ENCODE peak calls at places on chromosome 15, in six cellular contexts. One of them, this sample, is unnamed. For H3K4me1, the result is how much of the 10 kb centered on the place peaks cover.

GRCh38 chr15:78241017-78241416 is 6.7 kb upstream of the ACSBG1 start:
- DNase-seq in K562: peak
- DNase-seq in OCI-LY7: peak
- DNase-seq in uterus: peak
- DNase-seq in fibroblast of lung: peak
- DNase-seq in RWPE2: peak
- DNase-seq in this sample: peak

GRCh38 chr15:90230610-90231009 is 3.1 kb downstream of the CIB1 start:
- DNase-seq in K562: no peak
- DNase-seq in uterus: no peak
- DNase-seq in RWPE2: no peak
- DNase-seq in fibroblast of lung: no peak
- DNase-seq in OCI-LY7: no peak
- DNase-seq in this sample: no peak

GRCh38 chr15:36988947-36989346 is 111.4 kb downstream of the MEIS2 start:
- DNase-seq in OCI-LY7: no peak
- DNase-seq in uterus: no peak
- DNase-seq in RWPE2: no peak
- DNase-seq in K562: no peak
- DNase-seq in fibroblast of lung: peak
- DNase-seq in this sample: no peak

GRCh38 chr15:59283717-59284336 is 77.2 kb downstream of the LDHAL6B start:
- DNase-seq in K562: no peak
- DNase-seq in uterus: no peak
- DNase-seq in RWPE2: peak
- DNase-seq in fibroblast of lung: no peak
- DNase-seq in OCI-LY7: no peak
- DNase-seq in this sample: peak

GRCh38 chr15:61584410-61584809 is 355.3 kb upstream of the RORA start:
- DNase-seq in uterus: no peak
- DNase-seq in fibroblast of lung: no peak
- DNase-seq in OCI-LY7: no peak
- DNase-seq in RWPE2: no peak
- DNase-seq in K562: no peak
- DNase-seq in this sample: no peak

GRCh38 chr15:65732698-65733097 is 59.4 kb downstream of the DENND4A start:
- DNase-seq in OCI-LY7: no peak
- DNase-seq in K562: no peak
- DNase-seq in uterus: no peak
- DNase-seq in RWPE2: no peak
- DNase-seq in fibroblast of lung: no peak
- DNase-seq in this sample: no peak

GRCh38 chr15:62559049-62559733 is 394.1 kb upstream of the C2CD4B start:
- DNase-seq in RWPE2: no peak
- DNase-seq in uterus: peak
- DNase-seq in fibroblast of lung: peak
- DNase-seq in OCI-LY7: no peak
- DNase-seq in K562: no peak
- DNase-seq in this sample: no peak

GRCh38 chr15:78203346-78204225 is 30.8 kb downstream of the ACSBG1 start:
- DNase-seq in RWPE2: peak
- DNase-seq in fibroblast of lung: no peak
- DNase-seq in K562: no peak
- DNase-seq in uterus: no peak
- DNase-seq in OCI-LY7: no peak
- DNase-seq in this sample: no peak

GRCh38 chr15:88888719-88889118 is 6.6 kb downstream of the HAPLN3 start:
- DNase-seq in fibroblast of lung: no peak
- DNase-seq in uterus: no peak
- DNase-seq in OCI-LY7: no peak
- DNase-seq in K562: no peak
- DNase-seq in RWPE2: peak
- DNase-seq in this sample: no peak

GRCh38 chr15:87707076-87707475 is 549.5 kb downstream of the NTRK3 start:
- DNase-seq in K562: no peak
- DNase-seq in RWPE2: no peak
- DNase-seq in fibroblast of lung: no peak
- DNase-seq in OCI-LY7: no peak
- DNase-seq in uterus: no peak
- DNase-seq in this sample: no peak

GRCh38 chr15:50627351-50628055 is 59.1 kb downstream of the TRPM7 start:
- DNase-seq in K562: no peak
- DNase-seq in fibroblast of lung: peak
- DNase-seq in RWPE2: no peak
- DNase-seq in uterus: no peak
- DNase-seq in OCI-LY7: no peak
- DNase-seq in this sample: peak

GRCh38 chr15:55743615-55743978 is 645 bp upstream of the PRTG start:
- DNase-seq in RWPE2: no peak
- DNase-seq in fibroblast of lung: no peak
- DNase-seq in K562: no peak
- DNase-seq in uterus: no peak
- DNase-seq in OCI-LY7: no peak
- DNase-seq in this sample: no peak

GRCh38 chr15:82854554-82854953 is 45.1 kb downstream of the WHAMM start:
- DNase-seq in RWPE2: peak
- DNase-seq in uterus: no peak
- DNase-seq in fibroblast of lung: no peak
- DNase-seq in K562: no peak
- DNase-seq in OCI-LY7: no peak
- DNase-seq in this sample: no peak

GRCh38 chr15:58221591-58222241 is 83.5 kb downstream of the AQP9 start:
- DNase-seq in fibroblast of lung: no peak
- DNase-seq in uterus: no peak
- DNase-seq in K562: peak
- DNase-seq in OCI-LY7: peak
- DNase-seq in RWPE2: no peak
- DNase-seq in this sample: peak

GRCh38 chr15:29747837-29748417 is 74.3 kb downstream of the TJP1 start:
- DNase-seq in K562: no peak
- DNase-seq in uterus: no peak
- DNase-seq in RWPE2: no peak
- DNase-seq in fibroblast of lung: no peak
- DNase-seq in OCI-LY7: peak
- DNase-seq in this sample: no peak

GRCh38 chr15:79957741-79958140 is 13.3 kb downstream of the BCL2A1 start:
- DNase-seq in RWPE2: no peak
- DNase-seq in K562: no peak
- DNase-seq in uterus: no peak
- DNase-seq in OCI-LY7: no peak
- DNase-seq in fibroblast of lung: peak
- DNase-seq in this sample: no peak

GRCh38 chr15:80484312-80484981 is 80.3 kb downstream of the ARNT2 start:
- DNase-seq in K562: no peak
- DNase-seq in fibroblast of lung: no peak
- DNase-seq in OCI-LY7: no peak
- DNase-seq in RWPE2: no peak
- DNase-seq in uterus: no peak
- DNase-seq in this sample: no peak

GRCh38 chr15:71335591-71335990 is 220.3 kb downstream of the THSD4 start:
- DNase-seq in K562: no peak
- DNase-seq in uterus: no peak
- DNase-seq in OCI-LY7: no peak
- DNase-seq in RWPE2: no peak
- DNase-seq in fibroblast of lung: no peak
- DNase-seq in this sample: no peak

GRCh38 chr15:71570736-71571135 is 239.6 kb upstream of the NR2E3 start:
- DNase-seq in K562: no peak
- DNase-seq in RWPE2: no peak
- DNase-seq in fibroblast of lung: no peak
- DNase-seq in OCI-LY7: no peak
- DNase-seq in uterus: no peak
- DNase-seq in this sample: no peak

GRCh38 chr15:45185069-45185779 is 2.5 kb downstream of the SHF start:
- DNase-seq in OCI-LY7: no peak
- DNase-seq in uterus: no peak
- DNase-seq in K562: no peak
- DNase-seq in RWPE2: no peak
- DNase-seq in fibroblast of lung: no peak
- DNase-seq in this sample: no peak

GRCh38 chr15:92306662-92307061 is 87.0 kb upstream of the ST8SIA2 start:
- DNase-seq in fibroblast of lung: peak
- DNase-seq in K562: no peak
- DNase-seq in OCI-LY7: no peak
- DNase-seq in RWPE2: no peak
- DNase-seq in uterus: no peak
- DNase-seq in this sample: peak

GRCh38 chr15:70241561-70242320 is 144.0 kb upstream of the TLE3 start:
- DNase-seq in RWPE2: peak
- DNase-seq in OCI-LY7: no peak
- DNase-seq in fibroblast of lung: no peak
- DNase-seq in K562: no peak
- DNase-seq in uterus: no peak
- DNase-seq in this sample: no peak

DNA sequence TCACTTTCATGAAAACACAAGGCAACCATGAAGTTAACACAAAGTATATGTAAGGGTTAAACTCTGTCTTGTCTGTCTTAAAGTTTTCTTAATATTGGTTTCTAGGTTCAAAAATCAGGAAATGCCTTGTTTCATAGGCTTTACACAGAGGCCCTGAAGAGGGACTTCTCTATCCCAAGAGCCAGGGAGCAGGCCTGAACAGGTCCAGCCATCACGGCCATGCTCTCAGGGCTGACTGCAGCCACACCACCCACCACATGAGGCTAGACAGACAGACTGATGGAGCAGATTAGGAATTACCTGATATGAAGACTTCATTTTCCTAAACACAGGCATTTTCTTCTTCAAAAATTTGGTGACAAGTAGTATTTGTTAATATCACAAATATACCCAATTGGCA is 502.9 kb downstream of the GABRG3 start:
- DNase-seq in OCI-LY7: no peak
- DNase-seq in uterus: no peak
- DNase-seq in K562: no peak
- DNase-seq in fibroblast of lung: no peak
- DNase-seq in RWPE2: no peak
- DNase-seq in this sample: no peak
- H3K4me1 ChIP-seq in OCI-LY7: under half
- H3K4me1 ChIP-seq in uterus: under half
- H3K4me1 ChIP-seq in K562: under half
- H3K4me1 ChIP-seq in fibroblast of lung: under half
- H3K4me1 ChIP-seq in RWPE2: under half
- H3K4me1 ChIP-seq in this sample: under half

DNA sequence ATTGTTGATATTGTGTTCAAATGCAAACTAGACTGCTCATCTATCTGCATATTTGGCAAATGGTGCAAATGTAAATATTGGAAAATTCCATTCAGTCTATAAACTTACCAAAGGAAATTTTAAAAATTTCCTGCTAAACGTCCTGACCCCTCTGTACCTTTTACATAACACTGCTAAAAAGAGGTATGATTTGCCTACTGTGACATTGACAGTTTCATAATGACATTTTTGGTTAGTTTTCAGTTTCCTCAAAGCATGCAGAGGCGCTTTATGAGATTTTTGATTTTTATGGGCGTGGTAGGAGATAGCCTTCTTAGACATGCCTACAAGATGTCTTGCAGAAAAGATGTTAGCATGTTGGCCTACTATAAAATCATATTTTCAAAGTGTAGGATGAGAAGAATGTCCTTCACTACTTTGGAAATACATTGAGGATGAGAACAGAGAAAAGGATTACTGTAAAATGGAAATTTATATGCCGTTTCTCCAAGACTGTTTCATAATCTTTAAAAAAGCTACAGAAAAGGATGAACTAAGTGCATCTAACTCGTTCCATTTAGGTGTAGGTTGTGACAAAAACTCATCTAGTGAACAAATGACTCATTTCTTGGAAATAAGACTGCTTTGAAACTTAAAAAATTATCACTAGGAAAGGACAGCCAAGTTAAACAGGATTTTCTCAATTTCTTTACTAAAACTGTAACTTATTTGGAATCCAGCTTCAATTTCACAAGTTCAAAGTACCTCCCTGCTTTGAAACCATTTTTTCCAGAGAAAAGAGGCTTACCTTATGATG is 14.5 kb upstream of the ISLR start:
- DNase-seq in OCI-LY7: no peak
- DNase-seq in RWPE2: no peak
- DNase-seq in fibroblast of lung: no peak
- DNase-seq in K562: no peak
- DNase-seq in uterus: no peak
- DNase-seq in this sample: no peak
- H3K4me1 ChIP-seq in OCI-LY7: under half
- H3K4me1 ChIP-seq in RWPE2: under half
- H3K4me1 ChIP-seq in fibroblast of lung: under half
- H3K4me1 ChIP-seq in K562: under half
- H3K4me1 ChIP-seq in uterus: under half
- H3K4me1 ChIP-seq in this sample: under half

GRCh38 chr15:67758610-67759300 is 66.6 kb upstream of the SKOR1 start:
- DNase-seq in RWPE2: no peak
- DNase-seq in OCI-LY7: no peak
- DNase-seq in K562: no peak
- DNase-seq in fibroblast of lung: peak
- DNase-seq in uterus: no peak
- DNase-seq in this sample: no peak
- H3K4me1 ChIP-seq in RWPE2: under half
- H3K4me1 ChIP-seq in OCI-LY7: half or more
- H3K4me1 ChIP-seq in K562: under half
- H3K4me1 ChIP-seq in fibroblast of lung: under half
- H3K4me1 ChIP-seq in uterus: under half
- H3K4me1 ChIP-seq in this sample: under half

GRCh38 chr15:101451192-101451799 is 38.2 kb downstream of the PCSK6 start:
- DNase-seq in RWPE2: peak
- DNase-seq in uterus: peak
- DNase-seq in fibroblast of lung: peak
- DNase-seq in K562: peak
- DNase-seq in OCI-LY7: no peak
- DNase-seq in this sample: no peak

GRCh38 chr15:101449471-101450425 is 39.8 kb downstream of the PCSK6 start:
- DNase-seq in RWPE2: peak
- DNase-seq in fibroblast of lung: no peak
- DNase-seq in OCI-LY7: no peak
- DNase-seq in K562: no peak
- DNase-seq in uterus: no peak
- DNase-seq in this sample: no peak

GRCh38 chr15:101451886-101452285 is 37.6 kb downstream of the PCSK6 start:
- DNase-seq in fibroblast of lung: no peak
- DNase-seq in uterus: no peak
- DNase-seq in RWPE2: no peak
- DNase-seq in OCI-LY7: no peak
- DNase-seq in K562: no peak
- DNase-seq in this sample: no peak

GRCh38 chr15:101452572-101452971 is 36.9 kb downstream of the PCSK6 start:
- DNase-seq in OCI-LY7: no peak
- DNase-seq in uterus: no peak
- DNase-seq in RWPE2: no peak
- DNase-seq in fibroblast of lung: no peak
- DNase-seq in K562: no peak
- DNase-seq in this sample: no peak

DNA sequence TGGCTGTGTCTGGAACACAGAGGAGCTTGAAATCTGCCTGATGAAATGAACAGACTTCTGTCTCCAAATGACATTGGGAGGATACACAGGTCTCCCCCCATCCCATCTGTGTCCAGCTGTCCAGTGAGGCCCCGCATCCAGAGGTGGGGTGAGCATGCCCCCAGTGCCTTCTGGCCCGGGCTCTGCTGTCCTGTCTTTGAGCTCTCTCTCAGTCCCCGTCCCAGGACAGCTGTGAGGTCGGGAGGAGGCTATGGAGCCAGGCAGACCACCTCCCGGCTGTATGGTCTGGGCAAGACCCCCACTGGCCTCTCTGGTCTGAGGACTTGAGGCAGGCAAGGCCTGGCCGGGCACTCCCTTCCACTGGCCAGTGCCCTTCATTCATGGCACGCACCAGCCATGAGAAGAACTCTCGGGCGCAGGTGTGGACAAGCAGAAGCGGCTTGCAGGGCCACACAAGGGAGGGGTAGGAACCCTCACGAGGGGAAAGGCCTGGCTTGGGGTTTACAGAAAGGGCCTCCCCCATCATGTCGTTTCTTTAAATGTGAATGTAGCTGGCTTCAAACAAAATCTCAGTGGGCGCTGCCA is 38.9 kb downstream of the PCSK6 start:
- DNase-seq in OCI-LY7: no peak
- DNase-seq in K562: no peak
- DNase-seq in fibroblast of lung: no peak
- DNase-seq in uterus: no peak
- DNase-seq in RWPE2: peak
- DNase-seq in this sample: no peak
- H3K4me1 ChIP-seq in OCI-LY7: under half
- H3K4me1 ChIP-seq in K562: half or more
- H3K4me1 ChIP-seq in fibroblast of lung: under half
- H3K4me1 ChIP-seq in uterus: under half
- H3K4me1 ChIP-seq in RWPE2: under half
- H3K4me1 ChIP-seq in this sample: under half